ENCODE peak calls at places on chromosome 6, in four cellular contexts. One of them, this sample, is unnamed.

GRCh38 chr6:18387061-18387721 is at the start of gene RNF144B:
- DNase-seq in uterus: peak; percentile 54
- DNase-seq in pancreas: peak; percentile 87
- DNase-seq in NCI-H1694 treated with DMSO at 0.1 percent for 48 hours: peak; percentile 46
- DNase-seq in this sample: peak; percentile 57

GRCh38 chr6:467671-468082 is 76.1 kb downstream of the IRF4 start:
- DNase-seq in uterus: no peak
- DNase-seq in pancreas: no peak
- DNase-seq in NCI-H1694 treated with DMSO at 0.1 percent for 48 hours: no peak
- DNase-seq in this sample: no peak

GRCh38 chr6:162856885-162857284 is 129.1 kb downstream of the PACRG start:
- DNase-seq in uterus: no peak
- DNase-seq in pancreas: peak; percentile 36
- DNase-seq in NCI-H1694 treated with DMSO at 0.1 percent for 48 hours: peak; percentile 85
- DNase-seq in this sample: peak; percentile 93

GRCh38 chr6:150632785-150633465 is 33.2 kb downstream of the PLEKHG1 start:
- DNase-seq in uterus: no peak
- DNase-seq in pancreas: no peak
- DNase-seq in NCI-H1694 treated with DMSO at 0.1 percent for 48 hours: no peak
- DNase-seq in this sample: no peak

GRCh38 chr6:43491750-43492661 is 14.6 kb downstream of the TJAP1 start:
- DNase-seq in uterus: peak; percentile 72
- DNase-seq in pancreas: no peak
- DNase-seq in NCI-H1694 treated with DMSO at 0.1 percent for 48 hours: peak; percentile 24
- DNase-seq in this sample: peak; percentile 92

GRCh38 chr6:112218563-112218962 is 35.8 kb downstream of the LAMA4 start:
- DNase-seq in uterus: peak; percentile 74
- DNase-seq in pancreas: no peak
- DNase-seq in NCI-H1694 treated with DMSO at 0.1 percent for 48 hours: no peak
- DNase-seq in this sample: no peak

GRCh38 chr6:32845381-32845884 is 1.6 kb upstream of the PSMB8 start:
- DNase-seq in uterus: no peak
- DNase-seq in pancreas: no peak
- DNase-seq in NCI-H1694 treated with DMSO at 0.1 percent for 48 hours: no peak
- DNase-seq in this sample: peak; percentile 2

GRCh38 chr6:105882833-105883232 is 203.3 kb upstream of the PRDM1 start:
- DNase-seq in uterus: no peak
- DNase-seq in pancreas: no peak
- DNase-seq in NCI-H1694 treated with DMSO at 0.1 percent for 48 hours: no peak
- DNase-seq in this sample: no peak

GRCh38 chr6:152399409-152399808 is 237.8 kb downstream of the SYNE1 start:
- DNase-seq in uterus: no peak
- DNase-seq in pancreas: no peak
- DNase-seq in NCI-H1694 treated with DMSO at 0.1 percent for 48 hours: no peak
- DNase-seq in this sample: no peak

GRCh38 chr6:55953384-55953783 is 78.0 kb upstream of the BMP5 start:
- DNase-seq in uterus: no peak
- DNase-seq in pancreas: no peak
- DNase-seq in NCI-H1694 treated with DMSO at 0.1 percent for 48 hours: peak; percentile 33
- DNase-seq in this sample: peak; percentile 37

GRCh38 chr6:148415511-148416286 is 73.1 kb downstream of the SASH1 start:
- DNase-seq in uterus: no peak
- DNase-seq in pancreas: no peak
- DNase-seq in NCI-H1694 treated with DMSO at 0.1 percent for 48 hours: no peak
- DNase-seq in this sample: no peak

GRCh38 chr6:130708338-130708737 is 118.9 kb upstream of the SMLR1 start:
- DNase-seq in uterus: no peak
- DNase-seq in pancreas: no peak
- DNase-seq in NCI-H1694 treated with DMSO at 0.1 percent for 48 hours: no peak
- DNase-seq in this sample: no peak

GRCh38 chr6:40972814-40973213 is 66.2 kb downstream of the UNC5CL start:
- DNase-seq in uterus: no peak
- DNase-seq in pancreas: no peak
- DNase-seq in NCI-H1694 treated with DMSO at 0.1 percent for 48 hours: no peak
- DNase-seq in this sample: no peak

GRCh38 chr6:4805553-4806307 is 29.5 kb downstream of the CDYL start:
- DNase-seq in uterus: peak; percentile 43
- DNase-seq in pancreas: peak; percentile 19
- DNase-seq in NCI-H1694 treated with DMSO at 0.1 percent for 48 hours: no peak
- DNase-seq in this sample: peak; percentile 32

GRCh38 chr6:28089054-28089453 is 8.7 kb downstream of the ZNF165 start:
- DNase-seq in uterus: no peak
- DNase-seq in pancreas: no peak
- DNase-seq in NCI-H1694 treated with DMSO at 0.1 percent for 48 hours: no peak
- DNase-seq in this sample: no peak

GRCh38 chr6:125102411-125102810 is 51.2 kb upstream of the TPD52L1 start:
- DNase-seq in uterus: no peak
- DNase-seq in pancreas: no peak
- DNase-seq in NCI-H1694 treated with DMSO at 0.1 percent for 48 hours: no peak
- DNase-seq in this sample: no peak

GRCh38 chr6:34029489-34030280 is 116.2 kb downstream of the GRM4 start:
- DNase-seq in uterus: no peak
- DNase-seq in pancreas: no peak
- DNase-seq in NCI-H1694 treated with DMSO at 0.1 percent for 48 hours: no peak
- DNase-seq in this sample: no peak

GRCh38 chr6:27608916-27609883 is 136.3 kb upstream of the ZNF184 start:
- DNase-seq in uterus: no peak
- DNase-seq in pancreas: peak; percentile 9
- DNase-seq in NCI-H1694 treated with DMSO at 0.1 percent for 48 hours: no peak
- DNase-seq in this sample: no peak

GRCh38 chr6:31712296-31712695 is 2.9 kb upstream of the LY6G6D start:
- DNase-seq in uterus: no peak
- DNase-seq in pancreas: no peak
- DNase-seq in NCI-H1694 treated with DMSO at 0.1 percent for 48 hours: no peak
- DNase-seq in this sample: no peak

GRCh38 chr6:26125015-26125690 is 37.9 kb downstream of the HFE start:
- DNase-seq in uterus: peak; percentile 32
- DNase-seq in pancreas: no peak
- DNase-seq in NCI-H1694 treated with DMSO at 0.1 percent for 48 hours: no peak
- DNase-seq in this sample: no peak

GRCh38 chr6:107866606-107867301 is 42.6 kb upstream of the SCML4 start:
- DNase-seq in uterus: no peak
- DNase-seq in pancreas: no peak
- DNase-seq in NCI-H1694 treated with DMSO at 0.1 percent for 48 hours: peak; percentile 26
- DNase-seq in this sample: peak; percentile 46

GRCh38 chr6:167212716-167213011 is 54.9 kb upstream of the GPR31 start:
- DNase-seq in uterus: no peak
- DNase-seq in pancreas: no peak
- DNase-seq in NCI-H1694 treated with DMSO at 0.1 percent for 48 hours: no peak
- DNase-seq in this sample: no peak

GRCh38 chr6:154356118-154356517 is 485 bp downstream of the IPCEF1 start:
- DNase-seq in uterus: no peak
- DNase-seq in pancreas: no peak
- DNase-seq in NCI-H1694 treated with DMSO at 0.1 percent for 48 hours: no peak
- DNase-seq in this sample: peak; percentile 15

GRCh38 chr6:150841697-150842096 is 23.8 kb upstream of the MTHFD1L start:
- DNase-seq in uterus: no peak
- DNase-seq in pancreas: no peak
- DNase-seq in NCI-H1694 treated with DMSO at 0.1 percent for 48 hours: no peak
- DNase-seq in this sample: no peak

GRCh38 chr6:122381494-122382083 is 17.9 kb upstream of the HSF2 start:
- DNase-seq in uterus: peak; percentile 63
- DNase-seq in pancreas: peak; percentile 43
- DNase-seq in NCI-H1694 treated with DMSO at 0.1 percent for 48 hours: peak; percentile 50
- DNase-seq in this sample: peak; percentile 46

GRCh38 chr6:14877758-14878157 is 368.1 kb upstream of the JARID2 start:
- DNase-seq in uterus: no peak
- DNase-seq in pancreas: no peak
- DNase-seq in NCI-H1694 treated with DMSO at 0.1 percent for 48 hours: no peak
- DNase-seq in this sample: no peak

GRCh38 chr6:168180548-168181011 is 101.6 kb upstream of the FRMD1 start:
- DNase-seq in uterus: peak; percentile 11
- DNase-seq in pancreas: no peak
- DNase-seq in NCI-H1694 treated with DMSO at 0.1 percent for 48 hours: no peak
- DNase-seq in this sample: no peak

GRCh38 chr6:2228392-2228791 is 17.0 kb downstream of the GMDS start:
- DNase-seq in uterus: no peak
- DNase-seq in pancreas: no peak
- DNase-seq in NCI-H1694 treated with DMSO at 0.1 percent for 48 hours: no peak
- DNase-seq in this sample: no peak

GRCh38 chr6:144999127-144999526 is 714.0 kb downstream of the UTRN start:
- DNase-seq in uterus: no peak
- DNase-seq in pancreas: no peak
- DNase-seq in NCI-H1694 treated with DMSO at 0.1 percent for 48 hours: no peak
- DNase-seq in this sample: no peak

GRCh38 chr6:98957440-98957839 is 9.7 kb upstream of the FBXL4 start:
- DNase-seq in uterus: peak; percentile 18
- DNase-seq in pancreas: no peak
- DNase-seq in NCI-H1694 treated with DMSO at 0.1 percent for 48 hours: no peak
- DNase-seq in this sample: no peak

GRCh38 chr6:139147628-139148027 is 12.7 kb downstream of the HECA start:
- DNase-seq in uterus: no peak
- DNase-seq in pancreas: no peak
- DNase-seq in NCI-H1694 treated with DMSO at 0.1 percent for 48 hours: no peak
- DNase-seq in this sample: no peak

GRCh38 chr6:24394777-24395437 is 7.8 kb upstream of the MRS2 start:
- DNase-seq in uterus: no peak
- DNase-seq in pancreas: no peak
- DNase-seq in NCI-H1694 treated with DMSO at 0.1 percent for 48 hours: no peak
- DNase-seq in this sample: no peak

GRCh38 chr6:132962936-132963579 is 148.7 kb downstream of the RPS12 start:
- DNase-seq in uterus: peak; percentile 35
- DNase-seq in pancreas: peak; percentile 39
- DNase-seq in NCI-H1694 treated with DMSO at 0.1 percent for 48 hours: peak; percentile 11
- DNase-seq in this sample: peak; percentile 9

GRCh38 chr6:52994789-52995078 is 350 bp downstream of the GSTA4 start:
- DNase-seq in uterus: peak; percentile 38
- DNase-seq in pancreas: peak; percentile 18
- DNase-seq in NCI-H1694 treated with DMSO at 0.1 percent for 48 hours: no peak
- DNase-seq in this sample: peak; percentile 71

GRCh38 chr6:125169058-125169457 is 15.5 kb downstream of the TPD52L1 start:
- DNase-seq in uterus: no peak
- DNase-seq in pancreas: peak; percentile 37
- DNase-seq in NCI-H1694 treated with DMSO at 0.1 percent for 48 hours: no peak
- DNase-seq in this sample: no peak

GRCh38 chr6:131949909-131950766 is 1.0 kb downstream of the CCN2 start:
- DNase-seq in uterus: peak; percentile 87
- DNase-seq in pancreas: peak; percentile 71
- DNase-seq in NCI-H1694 treated with DMSO at 0.1 percent for 48 hours: no peak
- DNase-seq in this sample: peak; percentile 68

GRCh38 chr6:4817551-4817950 is 41.3 kb downstream of the CDYL start:
- DNase-seq in uterus: no peak
- DNase-seq in pancreas: no peak
- DNase-seq in NCI-H1694 treated with DMSO at 0.1 percent for 48 hours: no peak
- DNase-seq in this sample: no peak